ENCODE peak calls at places on chromosomes 4 and X, in six cellular contexts. B is HEK293T; R is NCI-H1694 treated with DMSO at 0.1 percent for 48 hours; V is cardiac muscle cell; A is GM04504; C is activated CD4-positive, alpha-beta memory T cell treated with anti-CD3 and anti-CD28 coated beads for 36 hours. H is an unnamed sample.

GRCh38 chrX:46059316-46059715 is 485.9 kb downstream of the ZNF674 start:
- DNase-seq in B (no peak), R (no peak), V (no peak), A (no peak), C (no peak), H (no peak)

GRCh38 chr4:6383019-6383404 is 89.4 kb downstream of the PPP2R2C start:
- DNase-seq in B (no peak), R (no peak), V (no peak), A (no peak), C (no peak), H (no peak)

GRCh38 chr4:159174645-159175147 is 71.8 kb downstream of the RAPGEF2 start:
- DNase-seq in B (no peak), R (no peak), V (peak), A (no peak), C (no peak), H (no peak)

GRCh38 chr4:168978001-168978700 is 31.9 kb downstream of the CBR4 start:
- DNase-seq in B (no peak), R (no peak), V (peak), A (no peak), C (no peak), H (no peak)

GRCh38 chrX:39289827-39290226 is 488.6 kb downstream of the MID1IP1 start:
- DNase-seq in B (no peak), R (no peak), V (no peak), A (no peak), C (peak), H (no peak)

GRCh38 chr4:680931-681645 is 6.7 kb downstream of the MYL5 start:
- DNase-seq in B (peak), R (no peak), V (peak), A (no peak), C (peak), H (peak)

GRCh38 chr4:105369988-105370387 is 103.9 kb downstream of the PPA2 start:
- DNase-seq in B (no peak), R (no peak), V (no peak), A (no peak), C (no peak), H (no peak)

GRCh38 chr4:107823870-107824366 is 814 bp upstream of the SGMS2 start:
- DNase-seq in B (no peak), R (no peak), V (no peak), A (no peak), C (no peak), H (no peak)